ENCODE peak calls at places on chromosomes 2 and 18, in nine cellular contexts. C, M, N, J, B, U, V, T and G are unnamed samples.

GRCh38 chr18:59264651-59265245 is 8.5 kb downstream of the RAX start:
- DNase-seq in C (no peak), M (no peak), N (no peak), J (peak), B (no peak), U (no peak), V (no peak), T (no peak), G (no peak)

GRCh38 chr2:182077451-182078142 is 91.9 kb downstream of the PPP1R1C start:
- DNase-seq in C (peak), M (peak), N (peak), J (peak), B (peak), U (no peak), V (peak), T (no peak), G (peak)

GRCh38 chr2:197258580-197258979 is 52.0 kb downstream of the ANKRD44 start:
- DNase-seq in C (no peak), M (no peak), N (no peak), J (no peak), B (no peak), U (peak), V (no peak), T (no peak), G (peak)

GRCh38 chr2:9918275-9918674 is 33.2 kb upstream of the GRHL1 start:
- DNase-seq in C (no peak), M (no peak), N (no peak), J (no peak), B (no peak), U (no peak), V (peak), T (no peak), G (no peak)

GRCh38 chr2:70190086-70190412 is 770 bp downstream of the C2orf42 start:
- DNase-seq in C (no peak), M (no peak), N (peak), J (peak), B (no peak), U (no peak), V (no peak), T (no peak), G (peak)

GRCh38 chr2:174873457-174873856 is 109.2 kb upstream of the CHRNA1 start:
- DNase-seq in C (no peak), M (no peak), N (no peak), J (no peak), B (no peak), U (no peak), V (no peak), T (no peak), G (no peak)

GRCh38 chr2:212811946-212812345 is 273.3 kb upstream of the ERBB4 start:
- DNase-seq in C (no peak), M (no peak), N (no peak), J (no peak), B (no peak), U (no peak), V (no peak), T (no peak), G (no peak)

GRCh38 chr2:172613035-172613434 is 57.1 kb downstream of the PDK1 start:
- DNase-seq in C (no peak), M (no peak), N (peak), J (peak), B (no peak), U (no peak), V (no peak), T (no peak), G (no peak)

GRCh38 chr2:205274801-205275200 is 407.5 kb upstream of the NRP2 start:
- DNase-seq in C (no peak), M (no peak), N (no peak), J (no peak), B (no peak), U (no peak), V (no peak), T (no peak), G (no peak)

GRCh38 chr2:114661926-114662670 is 219.7 kb downstream of the DPP10 start:
- DNase-seq in C (no peak), M (peak), N (no peak), J (peak), B (no peak), U (no peak), V (no peak), T (no peak), G (no peak)

GRCh38 chr18:57666818-57667497 is 45.3 kb upstream of the NARS1 start:
- DNase-seq in C (no peak), M (peak), N (peak), J (no peak), B (no peak), U (no peak), V (no peak), T (no peak), G (peak)

GRCh38 chr2:27855476-27855875 is 34.7 kb downstream of the RBKS start:
- DNase-seq in C (no peak), M (peak), N (no peak), J (no peak), B (no peak), U (no peak), V (peak), T (no peak), G (no peak)

GRCh38 chr2:32712870-32713269 is 85.0 kb downstream of the TTC27 start:
- DNase-seq in C (no peak), M (no peak), N (no peak), J (no peak), B (no peak), U (no peak), V (peak), T (no peak), G (no peak)

GRCh38 chr18:63523660-63524059 is 18.5 kb upstream of the SERPINB12 start:
- DNase-seq in C (no peak), M (no peak), N (no peak), J (no peak), B (no peak), U (no peak), V (no peak), T (no peak), G (peak)

GRCh38 chr2:16663121-16663905 is 2.3 kb downstream of the CYRIA start:
- DNase-seq in C (no peak), M (no peak), N (no peak), J (no peak), B (no peak), U (no peak), V (no peak), T (no peak), G (peak)

GRCh38 chr2:26885651-26886329 is 37.9 kb downstream of the DPYSL5 start:
- DNase-seq in C (no peak), M (no peak), N (no peak), J (no peak), B (no peak), U (no peak), V (no peak), T (no peak), G (no peak)

GRCh38 chr2:205237524-205237923 is 444.8 kb upstream of the NRP2 start:
- DNase-seq in C (no peak), M (no peak), N (no peak), J (no peak), B (no peak), U (no peak), V (no peak), T (no peak), G (no peak)

GRCh38 chr18:9683418-9684396 is 24.4 kb upstream of the RAB31 start:
- DNase-seq in C (peak), M (peak), N (peak), J (no peak), B (peak), U (no peak), V (peak), T (no peak), G (peak)

GRCh38 chr2:17326717-17327116 is 191.5 kb downstream of the RAD51AP2 start:
- DNase-seq in C (no peak), M (no peak), N (no peak), J (no peak), B (no peak), U (no peak), V (no peak), T (no peak), G (no peak)

GRCh38 chr2:43293744-43294695 is 67.6 kb upstream of the ZFP36L2 start:
- DNase-seq in C (peak), M (peak), N (peak), J (no peak), B (peak), U (peak), V (peak), T (no peak), G (peak)

GRCh38 chr2:1795842-1796580 is 51.7 kb upstream of the PXDN start:
- DNase-seq in C (no peak), M (no peak), N (no peak), J (no peak), B (no peak), U (no peak), V (no peak), T (no peak), G (no peak)

GRCh38 chr18:2970762-2971659 is 41.9 kb downstream of the LPIN2 start:
- DNase-seq in C (no peak), M (no peak), N (no peak), J (no peak), B (no peak), U (no peak), V (no peak), T (no peak), G (peak)

GRCh38 chr2:12507295-12507694 is 209.4 kb upstream of the TRIB2 start:
- DNase-seq in C (no peak), M (no peak), N (no peak), J (no peak), B (no peak), U (peak), V (no peak), T (no peak), G (peak)

GRCh38 chr18:39053569-39053968 is 1488.0 kb upstream of the CELF4 start:
- DNase-seq in C (no peak), M (no peak), N (no peak), J (peak), B (no peak), U (no peak), V (no peak), T (no peak), G (no peak)

GRCh38 chr2:121530210-121530562 is 494 bp upstream of the RNU4ATAC start:
- DNase-seq in C (peak), M (peak), N (peak), J (peak), B (peak), U (peak), V (peak), T (peak), G (peak)

GRCh38 chr2:5766051-5766450 is 73.9 kb downstream of the SOX11 start:
- DNase-seq in C (no peak), M (no peak), N (no peak), J (no peak), B (no peak), U (no peak), V (no peak), T (no peak), G (no peak)

GRCh38 chr2:140861666-140862065 is 1269.2 kb downstream of the LRP1B start:
- DNase-seq in C (no peak), M (no peak), N (no peak), J (no peak), B (no peak), U (no peak), V (no peak), T (no peak), G (no peak)

GRCh38 chr2:30272761-30273573 is 41.6 kb downstream of the LBH start:
- DNase-seq in C (no peak), M (peak), N (no peak), J (no peak), B (no peak), U (no peak), V (peak), T (no peak), G (no peak)

GRCh38 chr2:9675369-9676351 is 44.9 kb upstream of the YWHAQ start:
- DNase-seq in C (no peak), M (peak), N (no peak), J (no peak), B (no peak), U (no peak), V (peak), T (peak), G (peak)

GRCh38 chr2:227033471-227034148 is 130.4 kb downstream of the COL4A4 start:
- DNase-seq in C (peak), M (peak), N (peak), J (peak), B (peak), U (no peak), V (no peak), T (peak), G (peak)
- TF ChIP-seq CTCF in C (peak), M (peak), N (peak), J (peak), B (peak), U (peak), V (peak), T (peak), G (peak)

DNA sequence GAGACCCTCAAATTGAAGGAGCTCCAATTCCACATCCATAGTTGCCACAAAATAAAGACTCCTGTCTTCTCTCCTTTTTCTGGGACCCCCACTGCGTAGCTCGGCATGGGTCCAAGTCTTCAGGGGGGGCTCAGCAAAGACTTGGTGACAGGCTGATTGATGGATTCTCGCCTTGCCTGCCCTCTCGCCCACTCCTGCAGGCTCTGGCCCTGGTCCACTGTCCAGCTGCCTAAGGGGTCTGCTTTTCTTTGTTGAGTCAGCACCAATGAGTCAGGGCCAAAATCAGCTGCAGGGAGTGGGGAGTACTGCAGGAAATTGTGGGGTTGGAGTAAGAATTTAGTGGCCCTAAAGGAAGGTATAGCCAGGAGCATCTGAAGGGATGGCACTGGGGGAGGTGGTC is 21.5 kb downstream of the RPL37A start:
- DNase-seq in C (no peak), M (no peak), N (no peak), J (no peak), B (no peak), U (no peak), V (no peak), T (no peak), G (no peak)
- TF ChIP-seq MAX in C (no peak), M (no peak), N (no peak), J (no peak), B (no peak), U (no peak), V (no peak), T (no peak), G (no peak)

GRCh38 chr18:78659057-78659456 is 320.6 kb upstream of the SALL3 start:
- DNase-seq in C (no peak), M (no peak), N (no peak), J (no peak), B (no peak), U (no peak), V (no peak), T (no peak), G (no peak)

GRCh38 chr18:78658531-78658930 is 321.1 kb upstream of the SALL3 start:
- DNase-seq in C (no peak), M (no peak), N (no peak), J (no peak), B (no peak), U (no peak), V (no peak), T (no peak), G (no peak)

GRCh38 chr18:78661316-78661715 is 318.3 kb upstream of the SALL3 start:
- DNase-seq in C (no peak), M (no peak), N (no peak), J (no peak), B (no peak), U (no peak), V (no peak), T (no peak), G (no peak)

GRCh38 chr18:78659748-78660147 is 319.9 kb upstream of the SALL3 start:
- DNase-seq in C (no peak), M (no peak), N (peak), J (peak), B (no peak), U (no peak), V (no peak), T (peak), G (peak)

GRCh38 chr18:78660311-78660710 is 319.3 kb upstream of the SALL3 start:
- DNase-seq in C (no peak), M (no peak), N (no peak), J (no peak), B (no peak), U (no peak), V (no peak), T (no peak), G (no peak)
- H3K4me3 ChIP-seq in C (no peak), M (no peak), N (no peak), J (no peak), B (no peak), U (no peak), V (no peak), T (no peak), G (no peak)

DNA sequence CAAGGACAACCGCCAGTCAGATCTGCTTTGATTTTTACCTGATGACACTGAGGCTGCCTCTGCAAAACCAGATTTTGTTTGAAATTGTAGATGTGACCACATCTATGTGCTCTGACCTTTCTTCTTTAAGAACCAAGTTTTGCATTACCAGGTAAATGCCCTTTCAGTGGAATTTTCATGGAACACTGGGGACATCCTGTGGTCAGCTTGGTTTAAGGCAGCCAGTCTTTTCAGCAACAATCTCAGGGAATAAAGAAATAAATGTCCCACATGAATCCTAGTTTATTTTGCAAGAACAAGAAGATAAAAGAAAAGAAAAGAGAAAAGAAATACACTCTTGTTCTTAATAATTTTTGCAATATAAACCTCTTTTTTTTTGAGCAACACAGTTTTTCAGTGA is 90.6 kb downstream of the POU3F3 start:
- DNase-seq in C (peak), M (peak), N (peak), J (peak), B (peak), U (no peak), V (no peak), T (no peak), G (peak)
- TF ChIP-seq CTCF in C (peak), M (peak), N (peak), J (peak), B (peak), U (no peak), V (no peak), T (peak), G (no peak)

GRCh38 chr18:74248189-74248975 is 43.4 kb downstream of the CYB5A start:
- DNase-seq in C (no peak), M (no peak), N (no peak), J (no peak), B (no peak), U (no peak), V (no peak), T (no peak), G (no peak)

GRCh38 chr18:74249181-74249968 is 42.4 kb downstream of the CYB5A start:
- DNase-seq in C (peak), M (peak), N (no peak), J (no peak), B (no peak), U (no peak), V (no peak), T (no peak), G (peak)

GRCh38 chr18:74251297-74252031 is 40.3 kb downstream of the CYB5A start:
- DNase-seq in C (peak), M (peak), N (no peak), J (no peak), B (no peak), U (no peak), V (peak), T (no peak), G (peak)

GRCh38 chr18:74252032-74252380 is 39.8 kb downstream of the CYB5A start:
- DNase-seq in C (no peak), M (peak), N (no peak), J (no peak), B (no peak), U (no peak), V (no peak), T (no peak), G (peak)

DNA sequence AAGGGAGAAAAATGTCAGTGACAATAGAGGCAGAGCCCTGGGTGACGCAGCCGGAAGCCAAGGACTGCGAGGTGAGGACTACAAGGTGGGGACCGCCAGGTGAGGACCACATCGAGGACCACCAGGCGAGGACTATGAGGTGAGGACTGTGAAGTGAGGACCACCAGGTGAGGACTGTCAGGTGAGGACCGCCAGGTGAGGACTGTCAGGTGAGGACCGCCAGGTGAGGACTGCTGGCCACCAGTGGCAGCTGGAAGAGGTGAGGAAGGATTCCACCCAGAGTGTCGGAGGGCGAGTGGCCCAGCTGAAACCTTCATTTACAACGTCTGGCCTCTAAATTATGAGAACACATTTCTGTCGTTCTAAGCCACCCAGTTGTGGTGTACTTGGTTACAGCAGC is 41.6 kb downstream of the CYB5A start:
- DNase-seq in C (no peak), M (no peak), N (no peak), J (no peak), B (no peak), U (no peak), V (no peak), T (no peak), G (no peak)
- TF ChIP-seq MAX in C (no peak), M (no peak), N (no peak), J (no peak), B (no peak), U (no peak), V (no peak), T (no peak), G (no peak)

GRCh38 chr2:241857572-241858121 is 1.0 kb downstream of the PDCD1 start:
- DNase-seq in C (no peak), M (no peak), N (no peak), J (peak), B (no peak), U (no peak), V (no peak), T (no peak), G (no peak)
- H3K4me3 ChIP-seq in C (no peak), M (no peak), N (no peak), J (no peak), B (no peak), U (peak), V (no peak), T (no peak), G (no peak)